ENCODE peak calls at places on chromosomes 2 and 18, in eight cellular contexts. One of them, this sample, is unnamed.

GRCh38 chr18:45775241-45775676 is 50.2 kb upstream of the SIGLEC15 start:
- DNase-seq in mammary epithelial cell: no peak
- DNase-seq in BE2C: peak
- DNase-seq in amygdala: peak
- DNase-seq in DMS153: no peak
- DNase-seq in T-helper 1 cell: peak
- DNase-seq in H9: peak
- DNase-seq in MCF 10A: peak
- DNase-seq in this sample: no peak

GRCh38 chr18:73007195-73007934 is 139.6 kb upstream of the NETO1 start:
- DNase-seq in mammary epithelial cell: peak
- DNase-seq in BE2C: no peak
- DNase-seq in amygdala: no peak
- DNase-seq in DMS153: no peak
- DNase-seq in T-helper 1 cell: no peak
- DNase-seq in H9: no peak
- DNase-seq in MCF 10A: peak
- DNase-seq in this sample: no peak

GRCh38 chr2:35503738-35504160 is 851.8 kb upstream of the CRIM1 start:
- DNase-seq in mammary epithelial cell: peak
- DNase-seq in BE2C: no peak
- DNase-seq in amygdala: no peak
- DNase-seq in DMS153: no peak
- DNase-seq in T-helper 1 cell: no peak
- DNase-seq in H9: no peak
- DNase-seq in MCF 10A: no peak
- DNase-seq in this sample: no peak

GRCh38 chr2:134411828-134412638 is 158.2 kb downstream of the MGAT5 start:
- DNase-seq in mammary epithelial cell: peak
- DNase-seq in BE2C: peak
- DNase-seq in amygdala: peak
- DNase-seq in DMS153: peak
- DNase-seq in T-helper 1 cell: no peak
- DNase-seq in H9: peak
- DNase-seq in MCF 10A: peak
- DNase-seq in this sample: peak

GRCh38 chr2:160432633-160433032 is 61.0 kb downstream of the RBMS1 start:
- DNase-seq in mammary epithelial cell: peak
- DNase-seq in BE2C: no peak
- DNase-seq in amygdala: no peak
- DNase-seq in DMS153: no peak
- DNase-seq in T-helper 1 cell: no peak
- DNase-seq in H9: no peak
- DNase-seq in MCF 10A: peak
- DNase-seq in this sample: no peak

GRCh38 chr18:26532367-26533340 is 15.7 kb downstream of the KCTD1 start:
- DNase-seq in mammary epithelial cell: peak
- DNase-seq in BE2C: no peak
- DNase-seq in amygdala: no peak
- DNase-seq in DMS153: no peak
- DNase-seq in T-helper 1 cell: no peak
- DNase-seq in H9: peak
- DNase-seq in MCF 10A: peak
- DNase-seq in this sample: no peak

GRCh38 chr2:85435986-85436835 is 17.7 kb downstream of the SH2D6 start:
- DNase-seq in mammary epithelial cell: no peak
- DNase-seq in BE2C: no peak
- DNase-seq in amygdala: no peak
- DNase-seq in DMS153: no peak
- DNase-seq in T-helper 1 cell: no peak
- DNase-seq in H9: no peak
- DNase-seq in MCF 10A: no peak
- DNase-seq in this sample: no peak

GRCh38 chr18:10841203-10841602 is 308.2 kb downstream of the PIEZO2 start:
- DNase-seq in mammary epithelial cell: no peak
- DNase-seq in BE2C: no peak
- DNase-seq in amygdala: no peak
- DNase-seq in DMS153: no peak
- DNase-seq in T-helper 1 cell: no peak
- DNase-seq in H9: no peak
- DNase-seq in MCF 10A: no peak
- DNase-seq in this sample: no peak

GRCh38 chr2:128385365-128385764 is 66.7 kb upstream of the HS6ST1 start:
- DNase-seq in mammary epithelial cell: no peak
- DNase-seq in BE2C: no peak
- DNase-seq in amygdala: no peak
- DNase-seq in DMS153: no peak
- DNase-seq in T-helper 1 cell: no peak
- DNase-seq in H9: peak
- DNase-seq in MCF 10A: no peak
- DNase-seq in this sample: no peak

GRCh38 chr2:158659483-158659882 is 135.6 kb upstream of the DAPL1 start:
- DNase-seq in mammary epithelial cell: no peak
- DNase-seq in BE2C: no peak
- DNase-seq in amygdala: no peak
- DNase-seq in DMS153: no peak
- DNase-seq in T-helper 1 cell: no peak
- DNase-seq in H9: no peak
- DNase-seq in MCF 10A: no peak
- DNase-seq in this sample: no peak

GRCh38 chr2:232888099-232888836 is 18.2 kb downstream of the SNORC start:
- DNase-seq in mammary epithelial cell: no peak
- DNase-seq in BE2C: no peak
- DNase-seq in amygdala: no peak
- DNase-seq in DMS153: no peak
- DNase-seq in T-helper 1 cell: no peak
- DNase-seq in H9: no peak
- DNase-seq in MCF 10A: no peak
- DNase-seq in this sample: no peak

GRCh38 chr2:234169676-234170075 is 119.2 kb downstream of the SPP2 start:
- DNase-seq in mammary epithelial cell: no peak
- DNase-seq in BE2C: no peak
- DNase-seq in amygdala: no peak
- DNase-seq in DMS153: no peak
- DNase-seq in T-helper 1 cell: no peak
- DNase-seq in H9: no peak
- DNase-seq in MCF 10A: no peak
- DNase-seq in this sample: no peak

GRCh38 chr2:127620867-127621266 is 25.1 kb upstream of the GPR17 start:
- DNase-seq in mammary epithelial cell: no peak
- DNase-seq in BE2C: no peak
- DNase-seq in amygdala: no peak
- DNase-seq in DMS153: no peak
- DNase-seq in T-helper 1 cell: no peak
- DNase-seq in H9: no peak
- DNase-seq in MCF 10A: no peak
- DNase-seq in this sample: no peak

GRCh38 chr2:15059870-15060617 is 427.5 kb downstream of the LRATD1 start:
- DNase-seq in mammary epithelial cell: peak
- DNase-seq in BE2C: no peak
- DNase-seq in amygdala: no peak
- DNase-seq in DMS153: no peak
- DNase-seq in T-helper 1 cell: no peak
- DNase-seq in H9: no peak
- DNase-seq in MCF 10A: peak
- DNase-seq in this sample: no peak

This sample was measured in NCI-H774.